ENCODE peak calls at places on chromosomes 7 and 10, in ten cellular contexts. L is astrocyte; V is esophagus squamous epithelium; C is stomach; I is heart right ventricle; M is ovary; Q is CD8-positive, alpha-beta T cell; E is transverse colon; O is effector memory CD4-positive, alpha-beta T cell; A is hepatocyte. G is an unnamed sample.

GRCh38 chr10:102479651-102480050 is 22.9 kb downstream of the ACTR1A start:
- DNase-seq in L (no peak), V (no peak), C (no peak), I (no peak), M (no peak), Q (no peak), E (no peak), O (no peak), A (no peak), G (no peak)

GRCh38 chr7:24882989-24883631 is 96.9 kb downstream of the OSBPL3 start:
- DNase-seq in L (peak; percentile 81), V (no peak), C (no peak), I (peak; percentile 38), M (no peak), Q (no peak), E (no peak), O (no peak), A (no peak), G (peak; percentile 23)

GRCh38 chr10:14240253-14241189 is 90.2 kb downstream of the FRMD4A start:
- DNase-seq in L (peak; percentile 45), V (no peak), C (no peak), I (no peak), M (no peak), Q (no peak), E (no peak), O (no peak), A (no peak), G (no peak)

GRCh38 chr7:32164341-32164996 is 94.3 kb upstream of the PDE1C start:
- DNase-seq in L (peak; percentile 78), V (no peak), C (no peak), I (peak; percentile 50), M (no peak), Q (no peak), E (peak; percentile 10), O (no peak), A (peak; percentile 63), G (no peak)

GRCh38 chr10:30433286-30433778 is 652 bp upstream of the MAP3K8 start:
- DNase-seq in L (peak; percentile 67), V (peak; percentile 45), C (peak; percentile 80), I (peak; percentile 78), M (peak; percentile 76), Q (no peak), E (peak; percentile 84), O (peak; percentile 27), A (peak; percentile 90), G (peak; percentile 26)

GRCh38 chr7:80838643-80839042 is 80.2 kb downstream of the SEMA3C start:
- DNase-seq in L (no peak), V (no peak), C (no peak), I (no peak), M (no peak), Q (no peak), E (no peak), O (no peak), A (no peak), G (no peak)

GRCh38 chr7:86598311-86598710 is 45.4 kb upstream of the GRM3 start:
- DNase-seq in L (no peak), V (no peak), C (no peak), I (no peak), M (no peak), Q (no peak), E (no peak), O (no peak), A (peak; percentile 16), G (peak; percentile 62)

GRCh38 chr7:127874049-127874636 is 157.1 kb downstream of the LRRC4 start:
- DNase-seq in L (no peak), V (no peak), C (no peak), I (no peak), M (no peak), Q (no peak), E (no peak), O (no peak), A (no peak), G (no peak)

GRCh38 chr10:90927293-90927692 is 6.4 kb upstream of the ANKRD1 start:
- DNase-seq in L (no peak), V (no peak), C (no peak), I (no peak), M (no peak), Q (no peak), E (no peak), O (no peak), A (no peak), G (no peak)

GRCh38 chr10:69533658-69534057 is 39.6 kb downstream of the NEUROG3 start:
- DNase-seq in L (no peak), V (no peak), C (no peak), I (no peak), M (no peak), Q (no peak), E (no peak), O (no peak), A (no peak), G (no peak)

GRCh38 chr7:53812135-53812534 is 730.0 kb upstream of the VSTM2A start:
- DNase-seq in L (no peak), V (no peak), C (no peak), I (no peak), M (no peak), Q (no peak), E (no peak), O (no peak), A (no peak), G (no peak)

GRCh38 chr7:22713463-22713862 is 13.5 kb upstream of the IL6 start:
- DNase-seq in L (no peak), V (no peak), C (no peak), I (no peak), M (no peak), Q (no peak), E (no peak), O (no peak), A (no peak), G (no peak)

GRCh38 chr7:75880242-75880641 is 1.4 kb downstream of the RHBDD2 start:
- DNase-seq in L (no peak), V (no peak), C (no peak), I (no peak), M (no peak), Q (no peak), E (no peak), O (no peak), A (no peak), G (no peak)

GRCh38 chr7:373818-374705 is 84.1 kb downstream of the FOXL3 start:
- DNase-seq in L (no peak), V (no peak), C (peak; percentile 25), I (no peak), M (peak; percentile 10), Q (no peak), E (peak; percentile 6), O (no peak), A (no peak), G (no peak)

GRCh38 chr10:94112321-94112720 is 118.6 kb downstream of the PLCE1 start:
- DNase-seq in L (no peak), V (no peak), C (no peak), I (no peak), M (no peak), Q (no peak), E (no peak), O (no peak), A (no peak), G (no peak)

GRCh38 chr10:100748251-100749058 is 3.1 kb downstream of the PAX2 start:
- DNase-seq in L (no peak), V (no peak), C (no peak), I (no peak), M (no peak), Q (no peak), E (no peak), O (no peak), A (no peak), G (no peak)

GRCh38 chr7:25722856-25723255 is 429.1 kb upstream of the NFE2L3 start:
- DNase-seq in L (no peak), V (no peak), C (no peak), I (no peak), M (no peak), Q (no peak), E (no peak), O (no peak), A (no peak), G (no peak)

GRCh38 chr7:11341285-11341944 is 367.7 kb downstream of the PHF14 start:
- DNase-seq in L (no peak), V (no peak), C (no peak), I (no peak), M (no peak), Q (no peak), E (no peak), O (no peak), A (peak; percentile 65), G (peak; percentile 39)

DNA sequence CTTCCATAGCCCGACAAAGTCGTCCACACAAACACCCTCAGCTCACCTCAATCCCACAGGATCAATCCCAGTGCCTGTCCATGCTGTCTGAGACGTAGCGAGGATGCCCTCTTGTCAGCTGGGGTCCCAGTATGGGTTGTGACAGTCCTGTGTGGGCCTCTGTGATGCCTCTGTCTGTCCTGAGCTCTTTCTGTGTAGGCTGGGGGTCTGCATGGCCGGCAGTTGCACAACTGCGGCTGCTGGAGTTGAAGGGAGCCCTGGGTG is 12.4 kb downstream of the ANTXRL start:
- DNase-seq in L (no peak), V (no peak), C (no peak), I (no peak), M (no peak), Q (no peak), E (no peak), O (no peak), A (no peak), G (no peak)
- H3K9me3 ChIP-seq in L (no peaks in the 10 kb centered on the region), V (no peaks in the 10 kb centered on the region), C (no peaks in the 10 kb centered on the region), I (no peaks in the 10 kb centered on the region), M (no peaks in the 10 kb centered on the region), Q (no peaks in the 10 kb centered on the region), E (no peaks in the 10 kb centered on the region), O (no peaks in the 10 kb centered on the region), A (no peaks in the 10 kb centered on the region), G (no peaks in the 10 kb centered on the region)

GRCh38 chr10:74063256-74063655 is 65.3 kb downstream of the VCL start:
- DNase-seq in L (peak; percentile 70), V (no peak), C (no peak), I (no peak), M (no peak), Q (no peak), E (no peak), O (no peak), A (no peak), G (no peak)
- H3K36me3 ChIP-seq in L (peaks cover 37% of the 10 kb centered on the region), V (peaks cover 38% of the 10 kb centered on the region), C (peaks cover 29% of the 10 kb centered on the region), I (no peaks in the 10 kb centered on the region), M (no peaks in the 10 kb centered on the region), Q (no peaks in the 10 kb centered on the region), E (peaks cover 7% of the 10 kb centered on the region), O (peaks cover 8% of the 10 kb centered on the region), A (no peaks in the 10 kb centered on the region), G (no peaks in the 10 kb centered on the region)

GRCh38 chr7:129831424-129832058 is 121.2 kb downstream of the UBE2H start:
- DNase-seq in L (peak; percentile 97), V (no peak), C (no peak), I (peak; percentile 28), M (no peak), Q (no peak), E (no peak), O (no peak), A (peak; percentile 64), G (no peak)
- H3K4me1 ChIP-seq in L (peaks cover 35% of the 10 kb centered on the region), V (peaks cover 13% of the 10 kb centered on the region), C (peaks cover 36% of the 10 kb centered on the region), I (peaks cover 45% of the 10 kb centered on the region), M (peaks cover 12% of the 10 kb centered on the region), Q (no peaks in the 10 kb centered on the region), E (peaks cover 25% of the 10 kb centered on the region), O (peaks cover 10% of the 10 kb centered on the region), A (peaks cover 18% of the 10 kb centered on the region), G (no peaks in the 10 kb centered on the region)

DNA sequence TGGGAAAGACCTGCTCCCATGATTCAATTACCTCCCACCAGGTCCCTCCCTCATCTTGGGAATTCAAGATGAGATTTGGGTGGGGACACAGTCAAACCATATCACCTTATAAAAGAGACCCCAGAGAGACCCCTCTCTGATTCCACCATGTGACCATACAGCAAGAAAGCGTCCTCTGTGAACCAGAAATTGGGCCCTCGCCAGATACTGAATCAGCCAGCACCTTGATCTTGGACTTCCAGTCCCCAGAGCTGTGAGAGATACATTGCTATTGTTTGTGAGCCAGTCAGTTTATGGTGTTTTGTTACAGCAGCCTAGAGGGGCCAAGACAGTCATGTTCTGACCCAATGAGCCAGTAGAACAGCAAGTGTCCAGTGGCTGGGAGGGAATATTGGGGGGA is 232.6 kb downstream of the PAXIP1 start:
- DNase-seq in L (no peak), V (no peak), C (no peak), I (no peak), M (no peak), Q (no peak), E (no peak), O (no peak), A (no peak), G (no peak)
- H3K9me3 ChIP-seq in L (peaks cover 4% of the 10 kb centered on the region), V (peaks cover 23% of the 10 kb centered on the region), C (no peaks in the 10 kb centered on the region), I (no peaks in the 10 kb centered on the region), M (no peaks in the 10 kb centered on the region), Q (no peaks in the 10 kb centered on the region), E (no peaks in the 10 kb centered on the region), O (no peaks in the 10 kb centered on the region), A (no peaks in the 10 kb centered on the region), G (no peaks in the 10 kb centered on the region)

G was measured in BE2C.